ENCODE peak calls at places on chromosomes 2 and 18, in nine cellular contexts. Y is NCI-H2081 treated with DMSO at 0.1 percent for 48 hours; A is choroid plexus epithelial cell; P is aorta; I is heart right ventricle; F is type B pancreatic cell; G is NCI-H1105 treated with DMSO at 0.1 percent for 48 hours; W is stimulated activated CD8-positive, alpha-beta memory T cell treated with anti-CD3 and anti-CD28 coated beads, Interleukin-4, amount 100 ng/mL, for 24 hours; Z is foreskin fibroblast. S is an unnamed sample.
A peak's percentile ranks its signal among the peaks of the same experiment; 100 is the strongest.

GRCh38 chr18:48836231-48836805 is 114.4 kb downstream of the SMAD7 start:
- DNase-seq in G (no peak), I (no peak), P (peak; percentile 47), W (no peak), Z (no peak), F (no peak), A (no peak), Y (no peak), S (no peak)

GRCh38 chr18:49112031-49112430 is 161.3 kb upstream of the SMAD7 start:
- DNase-seq in F (no peak), Y (no peak), P (no peak), G (no peak), A (peak; percentile 77), I (no peak), W (no peak), Z (no peak), S (no peak)

GRCh38 chr2:109318150-109318948 is 189.3 kb downstream of the SH3RF3 start:
- DNase-seq in Y (no peak), G (no peak), W (no peak), F (no peak), Z (peak; percentile 91), A (peak; percentile 91), I (peak; percentile 85), P (peak; percentile 88), S (peak; percentile 83)

GRCh38 chr2:23454501-23455120 is 69.6 kb downstream of the KLHL29 start:
- DNase-seq in A (no peak), G (peak; percentile 60), P (no peak), W (no peak), I (no peak), F (no peak), Y (no peak), Z (no peak), S (no peak)

GRCh38 chr2:55595536-55595935 is 21.9 kb downstream of the PPP4R3B start:
- DNase-seq in Z (no peak), F (no peak), W (no peak), I (no peak), G (no peak), P (no peak), Y (no peak), A (peak; percentile 72), S (no peak)

GRCh38 chr2:172094319-172095145 is 8.2 kb downstream of the DLX2 start:
- DNase-seq in F (no peak), Z (no peak), P (peak; percentile 74), Y (no peak), G (no peak), W (no peak), A (no peak), I (peak; percentile 13), S (no peak)

GRCh38 chr2:55672630-55673029 is 21.0 kb downstream of the PNPT1 start:
- DNase-seq in P (no peak), W (no peak), Y (no peak), G (no peak), Z (peak; percentile 14), I (no peak), A (peak; percentile 8), F (no peak), S (peak; percentile 18)

GRCh38 chr2:27431395-27431794 is 3.0 kb downstream of the NRBP1 start:
- DNase-seq in F (no peak), A (peak; percentile 42), P (no peak), G (no peak), I (no peak), W (no peak), Z (peak; percentile 57), Y (no peak), S (no peak)

GRCh38 chr2:223760838-223761502 is 76.4 kb downstream of the AP1S3 start:
- DNase-seq in G (no peak), Z (peak; percentile 87), Y (no peak), F (no peak), A (peak; percentile 61), I (no peak), W (peak; percentile 30), P (no peak), S (peak; percentile 86)

GRCh38 chr2:223537669-223538601 is 64.2 kb downstream of the SCG2 start:
- DNase-seq in P (no peak), G (peak; percentile 85), F (no peak), I (no peak), A (peak; percentile 68), Z (no peak), Y (peak; percentile 72), W (no peak), S (no peak)

GRCh38 chr2:40488101-40488598 is 36.3 kb upstream of the SLC8A1 start:
- DNase-seq in G (no peak), A (peak; percentile 72), I (no peak), F (no peak), W (no peak), Z (peak; percentile 36), Y (no peak), P (no peak), S (peak; percentile 54)

GRCh38 chr2:202669841-202670240 is 35.1 kb downstream of the FAM117B start:
- DNase-seq in A (no peak), G (no peak), P (no peak), Z (no peak), W (no peak), I (no peak), Y (no peak), F (no peak), S (no peak)

GRCh38 chr2:1609040-1609439 is 135.3 kb downstream of the PXDN start:
- DNase-seq in A (no peak), F (no peak), Y (no peak), I (no peak), Z (no peak), P (no peak), W (no peak), G (no peak), S (no peak)

GRCh38 chr2:158493458-158493857 is 36.7 kb downstream of the PKP4 start:
- DNase-seq in I (no peak), Z (no peak), A (no peak), Y (no peak), W (no peak), G (no peak), P (no peak), F (no peak), S (no peak)

GRCh38 chr18:37946324-37946723 is 380.7 kb upstream of the CELF4 start:
- DNase-seq in F (no peak), P (no peak), I (no peak), Y (no peak), Z (no peak), G (no peak), A (no peak), W (no peak), S (no peak)

GRCh38 chr2:95264626-95265025 is 9.6 kb upstream of the PROM2 start:
- DNase-seq in P (no peak), G (no peak), A (no peak), W (no peak), Z (peak; percentile 19), Y (no peak), I (no peak), F (no peak), S (peak; percentile 20)

GRCh38 chr2:65980531-65980930 is 454.4 kb upstream of the MEIS1 start:
- DNase-seq in Y (no peak), F (no peak), A (no peak), W (no peak), P (no peak), I (no peak), G (no peak), Z (no peak), S (no peak)

GRCh38 chr18:44599409-44599808 is 81.3 kb upstream of the SETBP1 start:
- DNase-seq in G (no peak), I (peak; percentile 26), P (peak; percentile 79), F (no peak), W (no peak), Y (no peak), Z (no peak), A (peak; percentile 72), S (peak; percentile 45)

GRCh38 chr2:188645982-188646381 is 328.2 kb upstream of the COL3A1 start:
- DNase-seq in A (peak; percentile 58), F (no peak), Y (no peak), P (no peak), G (no peak), W (no peak), Z (peak; percentile 41), I (no peak), S (peak; percentile 53)

GRCh38 chr2:72949642-72950041 is 32.3 kb downstream of the EMX1 start:
- DNase-seq in I (no peak), Z (no peak), F (no peak), W (no peak), G (no peak), Y (no peak), A (no peak), P (no peak), S (no peak)

GRCh38 chr2:132429941-132430573 is 13.5 kb downstream of the GPR39 start:
- DNase-seq in Y (no peak), G (no peak), P (no peak), I (no peak), A (no peak), Z (no peak), F (no peak), W (no peak), S (no peak)

GRCh38 chr2:191976436-191976835 is 129.5 kb upstream of the CAVIN2 start:
- DNase-seq in I (no peak), F (no peak), A (peak; percentile 75), G (no peak), Z (peak; percentile 64), Y (no peak), P (no peak), W (no peak), S (peak; percentile 17)

GRCh38 chr2:146677280-146677679 is 1167.5 kb upstream of the ACVR2A start:
- DNase-seq in W (no peak), F (no peak), G (no peak), Z (no peak), I (no peak), Y (no peak), P (no peak), A (peak; percentile 28), S (no peak)

GRCh38 chr18:58466636-58467205 is 162.2 kb downstream of the ALPK2 start:
- DNase-seq in P (no peak), A (no peak), W (no peak), G (peak; percentile 26), Z (no peak), F (no peak), Y (no peak), I (no peak), S (no peak)

GRCh38 chr2:216281881-216282280 is 90.4 kb downstream of the MARCHF4 start:
- DNase-seq in Y (no peak), G (no peak), I (no peak), F (no peak), Z (no peak), A (peak; percentile 51), W (no peak), P (no peak), S (no peak)

GRCh38 chr2:151423760-151424159 is 14.1 kb downstream of the RIF1 start:
- DNase-seq in G (no peak), I (no peak), Z (no peak), W (no peak), P (no peak), Y (no peak), A (no peak), F (no peak), S (no peak)

GRCh38 chr18:64518191-64518590 is 369.3 kb upstream of the LINC00305 start:
- DNase-seq in A (no peak), G (no peak), I (no peak), Z (no peak), Y (no peak), W (no peak), P (no peak), F (no peak), S (no peak)

GRCh38 chr2:130894326-130894942 is 57.7 kb downstream of the ARHGEF4 start:
- DNase-seq in P (peak; percentile 16), F (no peak), I (no peak), W (no peak), Y (no peak), G (no peak), Z (no peak), A (no peak), S (no peak)

GRCh38 chr18:67669993-67670671 is 153.6 kb upstream of the DSEL start:
- DNase-seq in Y (no peak), F (no peak), Z (peak; percentile 89), W (no peak), G (no peak), A (peak; percentile 92), P (no peak), I (no peak), S (peak; percentile 64)

GRCh38 chr2:113831156-113831555 is 58.7 kb upstream of the ACTR3 start:
- DNase-seq in W (no peak), A (no peak), F (no peak), Z (peak; percentile 51), I (no peak), G (no peak), P (no peak), Y (no peak), S (peak; percentile 16)

GRCh38 chr2:8115966-8116365 is 565.9 kb upstream of the ID2 start:
- DNase-seq in P (no peak), I (no peak), F (no peak), W (no peak), G (peak; percentile 55), Y (no peak), A (no peak), Z (no peak), S (peak; percentile 41)